ENCODE peak calls at places on chromosomes 12 and 14, in eight cellular contexts. One of them, this sample, is unnamed.

GRCh38 chr12:101713059-101713682 is 15.7 kb downstream of the CHPT1 start:
- DNase-seq in adrenal gland: peak; percentile 47
- DNase-seq in uterus: peak; percentile 17
- DNase-seq in Peyer's patch: no peak
- DNase-seq in stomach: peak; percentile 41
- DNase-seq in GM12892: no peak
- DNase-seq in IMR-90: no peak
- DNase-seq in lower leg skin: peak; percentile 67
- DNase-seq in this sample: no peak

GRCh38 chr12:74401035-74401434 is 136.6 kb upstream of the ATXN7L3B start:
- DNase-seq in lower leg skin: no peak
- DNase-seq in adrenal gland: no peak
- DNase-seq in IMR-90: no peak
- DNase-seq in uterus: no peak
- DNase-seq in stomach: no peak
- DNase-seq in Peyer's patch: no peak
- DNase-seq in GM12892: no peak
- DNase-seq in this sample: no peak

GRCh38 chr12:28033538-28033915 is 61.0 kb upstream of the PTHLH start:
- DNase-seq in adrenal gland: no peak
- DNase-seq in uterus: no peak
- DNase-seq in Peyer's patch: no peak
- DNase-seq in GM12892: no peak
- DNase-seq in lower leg skin: no peak
- DNase-seq in stomach: no peak
- DNase-seq in IMR-90: peak; percentile 74
- DNase-seq in this sample: no peak

GRCh38 chr12:7929069-7929792 is 6.8 kb downstream of the SLC2A3 start:
- DNase-seq in stomach: no peak
- DNase-seq in lower leg skin: no peak
- DNase-seq in GM12892: no peak
- DNase-seq in uterus: no peak
- DNase-seq in adrenal gland: no peak
- DNase-seq in Peyer's patch: no peak
- DNase-seq in IMR-90: no peak
- DNase-seq in this sample: no peak

GRCh38 chr14:61537567-61538463 is 157.5 kb upstream of the HIF1A start:
- DNase-seq in Peyer's patch: no peak
- DNase-seq in uterus: no peak
- DNase-seq in GM12892: no peak
- DNase-seq in lower leg skin: no peak
- DNase-seq in adrenal gland: no peak
- DNase-seq in stomach: peak; percentile 85
- DNase-seq in IMR-90: peak; percentile 90
- DNase-seq in this sample: peak; percentile 25

GRCh38 chr14:67241416-67242362 is at the start of gene PALS1:
- DNase-seq in uterus: no peak
- DNase-seq in IMR-90: peak; percentile 88
- DNase-seq in stomach: no peak
- DNase-seq in adrenal gland: no peak
- DNase-seq in lower leg skin: peak; percentile 40
- DNase-seq in GM12892: peak; percentile 34
- DNase-seq in Peyer's patch: no peak
- DNase-seq in this sample: no peak

GRCh38 chr12:2300168-2300567 is 247.4 kb downstream of the CACNA1C start:
- DNase-seq in lower leg skin: no peak
- DNase-seq in IMR-90: no peak
- DNase-seq in stomach: no peak
- DNase-seq in adrenal gland: no peak
- DNase-seq in GM12892: no peak
- DNase-seq in uterus: no peak
- DNase-seq in Peyer's patch: no peak
- DNase-seq in this sample: no peak

GRCh38 chr12:8018666-8019581 is 13.6 kb upstream of the FOXJ2 start:
- DNase-seq in Peyer's patch: peak; percentile 31
- DNase-seq in adrenal gland: no peak
- DNase-seq in stomach: no peak
- DNase-seq in GM12892: peak; percentile 25
- DNase-seq in uterus: no peak
- DNase-seq in lower leg skin: no peak
- DNase-seq in IMR-90: no peak
- DNase-seq in this sample: peak; percentile 84

GRCh38 chr12:64480148-64480547 is 28.2 kb downstream of the TBK1 start:
- DNase-seq in adrenal gland: no peak
- DNase-seq in uterus: no peak
- DNase-seq in lower leg skin: no peak
- DNase-seq in IMR-90: peak; percentile 24
- DNase-seq in Peyer's patch: no peak
- DNase-seq in stomach: no peak
- DNase-seq in GM12892: no peak
- DNase-seq in this sample: no peak

GRCh38 chr14:72679106-72679505 is 214.8 kb downstream of the DPF3 start:
- DNase-seq in stomach: no peak
- DNase-seq in IMR-90: peak; percentile 52
- DNase-seq in Peyer's patch: no peak
- DNase-seq in adrenal gland: no peak
- DNase-seq in uterus: no peak
- DNase-seq in GM12892: no peak
- DNase-seq in lower leg skin: no peak
- DNase-seq in this sample: no peak

GRCh38 chr14:70641548-70642312 is at the start of gene TTC9:
- DNase-seq in adrenal gland: no peak
- DNase-seq in Peyer's patch: no peak
- DNase-seq in IMR-90: no peak
- DNase-seq in lower leg skin: no peak
- DNase-seq in stomach: peak; percentile 31
- DNase-seq in uterus: no peak
- DNase-seq in GM12892: peak; percentile 44
- DNase-seq in this sample: no peak

GRCh38 chr12:76020281-76020680 is 11.3 kb downstream of the PHLDA1 start:
- DNase-seq in Peyer's patch: peak; percentile 47
- DNase-seq in lower leg skin: no peak
- DNase-seq in GM12892: no peak
- DNase-seq in IMR-90: peak; percentile 80
- DNase-seq in stomach: peak; percentile 35
- DNase-seq in uterus: no peak
- DNase-seq in adrenal gland: no peak
- DNase-seq in this sample: no peak

GRCh38 chr12:13000616-13000934 is 510 bp upstream of the HEBP1 start:
- DNase-seq in uterus: no peak
- DNase-seq in IMR-90: no peak
- DNase-seq in adrenal gland: no peak
- DNase-seq in lower leg skin: no peak
- DNase-seq in stomach: no peak
- DNase-seq in Peyer's patch: no peak
- DNase-seq in GM12892: peak; percentile 28
- DNase-seq in this sample: no peak

GRCh38 chr12:45644521-45644920 is 85.0 kb upstream of the ARID2 start:
- DNase-seq in GM12892: no peak
- DNase-seq in adrenal gland: no peak
- DNase-seq in uterus: no peak
- DNase-seq in lower leg skin: no peak
- DNase-seq in stomach: no peak
- DNase-seq in IMR-90: peak; percentile 71
- DNase-seq in Peyer's patch: no peak
- DNase-seq in this sample: no peak

GRCh38 chr12:6285063-6285477 is 25.4 kb upstream of the PLEKHG6 start:
- DNase-seq in lower leg skin: no peak
- DNase-seq in IMR-90: peak; percentile 76
- DNase-seq in stomach: peak; percentile 69
- DNase-seq in Peyer's patch: peak; percentile 34
- DNase-seq in GM12892: peak; percentile 81
- DNase-seq in uterus: peak; percentile 70
- DNase-seq in adrenal gland: peak; percentile 67
- DNase-seq in this sample: peak; percentile 59

GRCh38 chr14:100902792-100903191 is 730 bp downstream of the RTL1 start:
- DNase-seq in GM12892: no peak
- DNase-seq in uterus: no peak
- DNase-seq in IMR-90: no peak
- DNase-seq in adrenal gland: no peak
- DNase-seq in Peyer's patch: no peak
- DNase-seq in lower leg skin: no peak
- DNase-seq in stomach: no peak
- DNase-seq in this sample: no peak

GRCh38 chr12:76588881-76589565 is 29.5 kb upstream of the OSBPL8 start:
- DNase-seq in lower leg skin: peak; percentile 49
- DNase-seq in uterus: no peak
- DNase-seq in Peyer's patch: no peak
- DNase-seq in IMR-90: peak; percentile 90
- DNase-seq in GM12892: no peak
- DNase-seq in adrenal gland: no peak
- DNase-seq in stomach: no peak
- DNase-seq in this sample: no peak

GRCh38 chr14:21106506-21107359 is 5.9 kb downstream of the TMEM253 start:
- DNase-seq in IMR-90: peak; percentile 68
- DNase-seq in uterus: peak; percentile 83
- DNase-seq in stomach: peak; percentile 87
- DNase-seq in adrenal gland: peak; percentile 86
- DNase-seq in lower leg skin: peak; percentile 80
- DNase-seq in Peyer's patch: peak; percentile 77
- DNase-seq in GM12892: no peak
- DNase-seq in this sample: peak; percentile 88

GRCh38 chr14:21107360-21107781 is 6.5 kb downstream of the TMEM253 start:
- DNase-seq in lower leg skin: no peak
- DNase-seq in Peyer's patch: no peak
- DNase-seq in GM12892: no peak
- DNase-seq in adrenal gland: peak; percentile 52
- DNase-seq in uterus: no peak
- DNase-seq in IMR-90: peak; percentile 48
- DNase-seq in stomach: no peak
- DNase-seq in this sample: peak; percentile 54

GRCh38 chr14:21112267-21112666 is 11.4 kb downstream of the TMEM253 start:
- DNase-seq in adrenal gland: no peak
- DNase-seq in GM12892: no peak
- DNase-seq in IMR-90: no peak
- DNase-seq in stomach: no peak
- DNase-seq in uterus: no peak
- DNase-seq in lower leg skin: no peak
- DNase-seq in Peyer's patch: no peak
- DNase-seq in this sample: no peak

GRCh38 chr14:21108791-21109190 is 7.9 kb downstream of the TMEM253 start:
- DNase-seq in stomach: no peak
- DNase-seq in IMR-90: no peak
- DNase-seq in Peyer's patch: no peak
- DNase-seq in GM12892: no peak
- DNase-seq in uterus: no peak
- DNase-seq in adrenal gland: no peak
- DNase-seq in lower leg skin: no peak
- DNase-seq in this sample: no peak

GRCh38 chr14:21109377-21110260 is 8.8 kb downstream of the TMEM253 start:
- DNase-seq in adrenal gland: no peak
- DNase-seq in stomach: no peak
- DNase-seq in uterus: no peak
- DNase-seq in Peyer's patch: no peak
- DNase-seq in GM12892: no peak
- DNase-seq in lower leg skin: peak; percentile 42
- DNase-seq in IMR-90: no peak
- DNase-seq in this sample: no peak
- TF ChIP-seq POLR2A in adrenal gland: no peak
- TF ChIP-seq POLR2A in stomach: no peak
- TF ChIP-seq POLR2A in uterus: no peak
- TF ChIP-seq POLR2A in Peyer's patch: no peak
- TF ChIP-seq POLR2A in GM12892: peak; percentile 35
- TF ChIP-seq POLR2A in lower leg skin: no peak
- TF ChIP-seq POLR2A in IMR-90: no peak
- TF ChIP-seq POLR2A in this sample: no peak

GRCh38 chr12:51424662-51425539 is at the start of gene SLC4A8:
- DNase-seq in adrenal gland: peak; percentile 95
- DNase-seq in uterus: peak; percentile 72
- DNase-seq in stomach: peak; percentile 68
- DNase-seq in lower leg skin: peak; percentile 24
- DNase-seq in GM12892: peak; percentile 91
- DNase-seq in Peyer's patch: peak; percentile 86
- DNase-seq in IMR-90: peak; percentile 85
- DNase-seq in this sample: peak; percentile 89
- TF ChIP-seq POLR2A in adrenal gland: no peak
- TF ChIP-seq POLR2A in uterus: no peak
- TF ChIP-seq POLR2A in stomach: no peak
- TF ChIP-seq POLR2A in lower leg skin: no peak
- TF ChIP-seq POLR2A in GM12892: no peak
- TF ChIP-seq POLR2A in Peyer's patch: no peak
- TF ChIP-seq POLR2A in IMR-90: no peak
- TF ChIP-seq POLR2A in this sample: no peak

GRCh38 chr14:24114536-24115450 is at the start of the genes DCAF11 and NRL:
- DNase-seq in lower leg skin: peak; percentile 99
- DNase-seq in Peyer's patch: peak; percentile 98
- DNase-seq in adrenal gland: peak; percentile 99
- DNase-seq in GM12892: peak; percentile 95
- DNase-seq in stomach: peak; percentile 97
- DNase-seq in uterus: peak; percentile 98
- DNase-seq in IMR-90: peak; percentile 100
- DNase-seq in this sample: peak; percentile 100
- TF ChIP-seq POLR2A in lower leg skin: no peak
- TF ChIP-seq POLR2A in Peyer's patch: peak; percentile 12
- TF ChIP-seq POLR2A in adrenal gland: peak; percentile 41
- TF ChIP-seq POLR2A in GM12892: no peak
- TF ChIP-seq POLR2A in stomach: no peak
- TF ChIP-seq POLR2A in uterus: peak; percentile 61
- TF ChIP-seq POLR2A in IMR-90: peak; percentile 30
- TF ChIP-seq POLR2A in this sample: peak; percentile 83

GRCh38 chr12:106741247-106741646 is 33.2 kb upstream of the RIC8B start:
- DNase-seq in uterus: no peak
- DNase-seq in lower leg skin: no peak
- DNase-seq in adrenal gland: no peak
- DNase-seq in stomach: no peak
- DNase-seq in GM12892: no peak
- DNase-seq in IMR-90: no peak
- DNase-seq in Peyer's patch: no peak
- DNase-seq in this sample: no peak

GRCh38 chr12:106747973-106748436 is 26.5 kb upstream of the RIC8B start:
- DNase-seq in uterus: no peak
- DNase-seq in Peyer's patch: no peak
- DNase-seq in IMR-90: no peak
- DNase-seq in GM12892: no peak
- DNase-seq in lower leg skin: no peak
- DNase-seq in adrenal gland: no peak
- DNase-seq in stomach: no peak
- DNase-seq in this sample: no peak

GRCh38 chr12:106745181-106745745 is 29.2 kb upstream of the RIC8B start:
- DNase-seq in IMR-90: no peak
- DNase-seq in adrenal gland: no peak
- DNase-seq in uterus: no peak
- DNase-seq in GM12892: no peak
- DNase-seq in lower leg skin: no peak
- DNase-seq in stomach: no peak
- DNase-seq in Peyer's patch: no peak
- DNase-seq in this sample: no peak

GRCh38 chr12:106743270-106743988 is 31.1 kb upstream of the RIC8B start:
- DNase-seq in uterus: no peak
- DNase-seq in adrenal gland: no peak
- DNase-seq in lower leg skin: no peak
- DNase-seq in stomach: no peak
- DNase-seq in Peyer's patch: no peak
- DNase-seq in GM12892: no peak
- DNase-seq in IMR-90: no peak
- DNase-seq in this sample: no peak

DNA sequence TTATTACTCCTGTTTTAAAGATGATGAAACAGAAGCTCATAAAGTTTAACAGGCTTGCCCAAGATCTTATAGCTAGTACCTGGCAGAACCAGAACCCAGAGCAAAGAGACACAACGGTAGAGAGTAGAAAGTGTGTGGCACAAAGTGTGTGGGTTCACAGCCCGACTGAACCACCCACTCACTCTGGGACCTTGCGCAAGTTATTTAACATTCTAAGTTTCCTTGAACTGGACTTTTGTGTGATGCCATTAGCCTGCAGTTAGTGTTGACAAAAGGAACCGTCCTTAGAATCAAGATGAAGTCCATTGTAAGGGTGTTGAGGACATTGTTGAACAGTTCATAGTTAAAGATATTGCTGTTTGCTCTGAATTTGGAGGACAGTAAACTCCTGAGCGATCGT is 29.9 kb upstream of the RIC8B start:
- DNase-seq in stomach: no peak
- DNase-seq in GM12892: no peak
- DNase-seq in lower leg skin: no peak
- DNase-seq in Peyer's patch: no peak
- DNase-seq in IMR-90: no peak
- DNase-seq in adrenal gland: no peak
- DNase-seq in uterus: no peak
- DNase-seq in this sample: no peak
- TF ChIP-seq POLR2A in stomach: no peak
- TF ChIP-seq POLR2A in GM12892: no peak
- TF ChIP-seq POLR2A in lower leg skin: no peak
- TF ChIP-seq POLR2A in Peyer's patch: no peak
- TF ChIP-seq POLR2A in IMR-90: no peak
- TF ChIP-seq POLR2A in adrenal gland: no peak
- TF ChIP-seq POLR2A in uterus: no peak
- TF ChIP-seq POLR2A in this sample: no peak